ENCODE peak calls at places on chromosomes 16 and 17, in six cellular contexts. P is tibial artery; S is stimulated activated CD4-positive, alpha-beta T cell treated with anti-CD3 and anti-CD28 coated beads, TNF-alpha, amount 100 ng/mL, for 1 hour; Y is iPS-NIHi11; N is HEK293T; V is activated CD4-positive, alpha-beta T cell treated with anti-CD3 and anti-CD28 coated beads, Interleukin-2, amount 10 ng/mL, durations not matched to agents 7 days and 5 days. W is an unnamed sample.

GRCh38 chr16:15518412-15519351 is 84.3 kb downstream of the BMERB1 start:
- DNase-seq in V (no peak), Y (no peak), N (no peak), P (peak), S (no peak), W (no peak)

GRCh38 chr17:44970136-44970737 is 2.1 kb upstream of the C1QL1 start:
- DNase-seq in Y (peak), P (no peak), N (peak), S (no peak), V (no peak), W (no peak)

GRCh38 chr17:49515196-49515770 is 20.2 kb downstream of the NGFR start:
- DNase-seq in N (peak), S (no peak), V (no peak), Y (peak), P (peak), W (no peak)

GRCh38 chr17:44779211-44780025 is 20.6 kb downstream of the ADAM11 start:
- DNase-seq in N (peak), Y (peak), S (peak), P (peak), V (peak), W (peak)

GRCh38 chr17:71024172-71024571 is 854.8 kb downstream of the KCNJ2 start:
- DNase-seq in V (no peak), S (no peak), N (peak), Y (peak), P (no peak), W (no peak)

GRCh38 chr16:31080756-31081419 is 6.7 kb downstream of the ZNF646 start:
- DNase-seq in S (no peak), Y (no peak), N (no peak), P (no peak), V (no peak), W (no peak)

GRCh38 chr16:73062640-73063283 is 14.8 kb upstream of the ZFHX3 start:
- DNase-seq in P (no peak), S (no peak), V (no peak), N (no peak), Y (peak), W (no peak)

GRCh38 chr17:77475012-77475976 is 334.5 kb downstream of the SEC14L1 start:
- DNase-seq in N (no peak), P (no peak), Y (no peak), S (peak), V (peak), W (peak)

GRCh38 chr17:41500131-41500911 is 5.1 kb downstream of the KRT13 start:
- DNase-seq in N (no peak), Y (no peak), V (no peak), P (no peak), S (no peak), W (no peak)

GRCh38 chr17:50689956-50690886 is 17.5 kb downstream of the ANKRD40 start:
- DNase-seq in P (no peak), S (no peak), N (no peak), Y (peak), V (no peak), W (no peak)

GRCh38 chr17:30321314-30321713 is 12.5 kb downstream of the TMIGD1 start:
- DNase-seq in P (no peak), S (no peak), N (no peak), V (no peak), Y (no peak), W (no peak)